ENCODE peak calls at places on chromosomes 11 and 22, in eight cellular contexts. I is OCI-LY7; S is choroid plexus epithelial cell; N is lower lobe of right lung; Q is left lung; Y is CD4-positive, alpha-beta T cell; G is colonic mucosa; D is neural crest cell. T is an unnamed sample.

GRCh38 chr11:18934195-18934808 is 4.9 kb downstream of the MRGPRX1 start:
- DNase-seq in I (no peak), S (no peak), N (no peak), Q (no peak), Y (no peak), G (no peak), D (no peak), T (no peak)

GRCh38 chr11:33685061-33685460 is 15.6 kb downstream of the C11orf91 start:
- DNase-seq in I (no peak), S (no peak), N (no peak), Q (no peak), Y (no peak), G (no peak), D (no peak), T (no peak)

GRCh38 chr22:38868886-38869381 is 3.1 kb downstream of the CBX6 start:
- DNase-seq in I (peak; percentile 85), S (peak; percentile 73), N (peak; percentile 88), Q (peak; percentile 83), Y (peak; percentile 76), G (peak; percentile 81), D (peak; percentile 95), T (peak; percentile 75)

GRCh38 chr22:16824718-16825687 is at the start of gene XKR3:
- DNase-seq in I (peak; percentile 51), S (no peak), N (no peak), Q (no peak), Y (no peak), G (no peak), D (no peak), T (no peak)

GRCh38 chr22:42808516-42808915 is 48.6 kb downstream of the ARFGAP3 start:
- DNase-seq in I (no peak), S (no peak), N (no peak), Q (no peak), Y (no peak), G (no peak), D (no peak), T (no peak)

GRCh38 chr11:79437981-79438630 is 2.7 kb downstream of the TENM4 start:
- DNase-seq in I (no peak), S (peak; percentile 16), N (no peak), Q (no peak), Y (no peak), G (peak; percentile 18), D (peak; percentile 8), T (no peak)

GRCh38 chr11:125300791-125301218 is 136.3 kb downstream of the PKNOX2 start:
- DNase-seq in I (no peak), S (peak; percentile 87), N (no peak), Q (no peak), Y (no peak), G (no peak), D (no peak), T (no peak)

GRCh38 chr11:134139873-134140331 is 71.0 kb downstream of the JAM3 start:
- DNase-seq in I (peak; percentile 43), S (peak; percentile 92), N (no peak), Q (no peak), Y (peak; percentile 13), G (peak; percentile 61), D (peak; percentile 61), T (no peak)

GRCh38 chr11:57778318-57779037 is 16.9 kb downstream of the CTNND1 start:
- DNase-seq in I (no peak), S (peak; percentile 99), N (peak; percentile 93), Q (peak; percentile 85), Y (no peak), G (peak; percentile 93), D (peak; percentile 51), T (peak; percentile 81)

GRCh38 chr22:50443202-50443601 is 31.6 kb downstream of the SBF1 start:
- DNase-seq in I (no peak), S (no peak), N (no peak), Q (no peak), Y (no peak), G (no peak), D (no peak), T (no peak)

GRCh38 chr22:49587987-49588386 is 239.7 kb downstream of the BRD1 start:
- DNase-seq in I (no peak), S (no peak), N (no peak), Q (no peak), Y (no peak), G (no peak), D (no peak), T (no peak)

GRCh38 chr11:46278387-46279173 is 1.1 kb downstream of the CREB3L1 start:
- DNase-seq in I (no peak), S (peak; percentile 65), N (peak; percentile 69), Q (peak; percentile 67), Y (peak; percentile 25), G (peak; percentile 93), D (peak; percentile 56), T (peak; percentile 58)

GRCh38 chr11:2298795-2299747 is 2.6 kb downstream of the C11orf21 start:
- DNase-seq in I (no peak), S (peak; percentile 36), N (peak; percentile 49), Q (no peak), Y (no peak), G (peak; percentile 38), D (no peak), T (no peak)

GRCh38 chr11:102081313-102081712 is 28.9 kb upstream of the YAP1 start:
- DNase-seq in I (no peak), S (no peak), N (no peak), Q (no peak), Y (no peak), G (no peak), D (no peak), T (no peak)

GRCh38 chr22:32754413-32755041 is 47.0 kb upstream of the TIMP3 start:
- DNase-seq in I (no peak), S (peak; percentile 57), N (no peak), Q (no peak), Y (no peak), G (no peak), D (no peak), T (no peak)

GRCh38 chr22:17972385-17973181 is 51.8 kb downstream of the MICAL3 start:
- DNase-seq in I (no peak), S (peak; percentile 74), N (no peak), Q (no peak), Y (no peak), G (no peak), D (no peak), T (no peak)

GRCh38 chr11:126723665-126724045 is 276.9 kb downstream of the KIRREL3 start:
- DNase-seq in I (no peak), S (no peak), N (no peak), Q (no peak), Y (no peak), G (no peak), D (no peak), T (no peak)

GRCh38 chr11:119315139-119316016 is 1.6 kb downstream of the MCAM start:
- DNase-seq in I (peak; percentile 73), S (no peak), N (no peak), Q (no peak), Y (peak; percentile 61), G (no peak), D (no peak), T (no peak)
- TF ChIP-seq CTCF in I (peak; percentile 16), S (no peak), N (no peak), Q (no peak), Y (no peak), G (no peak), D (no peak), T (no peak)

GRCh38 chr11:31369348-31370329 is at the start of the genes DCDC1 and DNAJC24:
- DNase-seq in I (peak; percentile 96), S (peak; percentile 94), N (peak; percentile 95), Q (peak; percentile 94), Y (peak; percentile 90), G (peak; percentile 96), D (peak; percentile 88), T (peak; percentile 90)

GRCh38 chr11:31361743-31362142 is 7.8 kb downstream of the DCDC1 start:
- DNase-seq in I (no peak), S (no peak), N (no peak), Q (no peak), Y (no peak), G (no peak), D (no peak), T (no peak)

DNA sequence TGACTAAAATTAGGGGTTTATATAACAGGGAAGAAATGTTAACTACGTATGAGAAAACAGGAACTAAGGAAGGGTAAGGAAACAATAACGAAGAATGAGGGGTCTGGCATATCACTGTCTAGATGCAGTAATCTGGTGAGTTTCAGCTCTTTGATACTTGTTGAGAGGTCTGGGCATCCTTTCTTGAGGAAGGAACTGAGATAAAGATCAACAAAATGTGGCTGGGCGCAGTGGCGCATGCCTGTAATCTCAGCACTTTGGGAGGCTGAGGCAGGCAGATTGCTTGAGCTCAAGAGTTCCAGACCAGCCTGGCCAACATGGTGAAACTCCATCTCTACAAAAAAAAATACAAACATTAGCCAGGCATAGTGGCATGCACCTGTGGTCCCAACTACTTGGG is 2.7 kb downstream of the DCDC1 start:
- DNase-seq in I (no peak), S (no peak), N (no peak), Q (no peak), Y (no peak), G (no peak), D (no peak), T (no peak)
- TF ChIP-seq CTCF in I (no peak), S (no peak), N (no peak), Q (no peak), Y (no peak), G (no peak), D (no peak), T (no peak)

DNA sequence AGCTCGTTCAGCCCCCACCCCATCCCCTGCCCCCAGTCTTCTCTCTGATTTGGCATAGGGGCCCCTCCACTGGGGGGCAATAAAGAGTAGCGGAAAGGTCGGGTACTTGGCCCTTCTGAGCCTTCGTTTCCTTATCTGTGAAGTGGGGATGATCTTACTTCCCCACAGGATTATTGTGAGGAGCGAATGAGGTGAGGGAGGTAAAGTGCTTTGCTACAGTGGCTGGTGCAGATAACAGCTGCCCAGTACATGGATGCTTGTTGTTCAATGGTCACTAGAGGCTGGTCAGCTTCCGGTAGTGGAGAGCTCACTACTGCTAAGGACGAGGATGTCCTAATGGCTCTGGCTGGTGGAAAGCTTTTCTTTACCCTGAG is 101.2 kb downstream of the CEP164 start:
- DNase-seq in I (no peak), S (no peak), N (no peak), Q (no peak), Y (no peak), G (no peak), D (no peak), T (no peak)
- TF ChIP-seq CTCF in I (peak; percentile 18), S (no peak), N (no peak), Q (no peak), Y (no peak), G (no peak), D (no peak), T (no peak)

GRCh38 chr11:8368194-8368593 is 104.5 kb upstream of the LMO1 start:
- DNase-seq in I (no peak), S (no peak), N (no peak), Q (no peak), Y (no peak), G (no peak), D (no peak), T (no peak)

GRCh38 chr11:8366316-8366715 is 102.6 kb upstream of the LMO1 start:
- DNase-seq in I (no peak), S (no peak), N (no peak), Q (no peak), Y (no peak), G (no peak), D (no peak), T (no peak)

GRCh38 chr11:8362899-8363298 is 99.2 kb upstream of the LMO1 start:
- DNase-seq in I (no peak), S (no peak), N (no peak), Q (no peak), Y (no peak), G (no peak), D (no peak), T (no peak)

GRCh38 chr11:8363924-8364323 is 100.2 kb upstream of the LMO1 start:
- DNase-seq in I (no peak), S (no peak), N (no peak), Q (no peak), Y (no peak), G (no peak), D (no peak), T (no peak)

GRCh38 chr11:8365542-8365941 is 101.9 kb upstream of the LMO1 start:
- DNase-seq in I (peak; percentile 1), S (no peak), N (no peak), Q (no peak), Y (no peak), G (no peak), D (no peak), T (no peak)
- TF ChIP-seq CTCF in I (peak; percentile 59), S (no peak), N (no peak), Q (no peak), Y (no peak), G (no peak), D (no peak), T (no peak)